ENCODE peak calls at places on chromosomes 16 and 17, in four cellular contexts. R is adrenal gland, F is AG09319, Y is omental fat pad. T is an unnamed sample.

GRCh38 chr17:1153795-1154546 is 25.8 kb downstream of the ABR start:
- DNase-seq in R (peak), F (peak), Y (no peak), T (no peak)

GRCh38 chr17:1736348-1737281 is 6.1 kb upstream of the SERPINF2 start:
- DNase-seq in R (peak), F (no peak), Y (peak), T (peak)

GRCh38 chr17:64270885-64271284 is 7.8 kb upstream of the TEX2 start:
- DNase-seq in R (no peak), F (no peak), Y (no peak), T (no peak)

GRCh38 chr16:68274441-68274840 is 10.1 kb downstream of the SLC7A6 start:
- DNase-seq in R (no peak), F (no peak), Y (no peak), T (no peak)

GRCh38 chr16:66007717-66008116 is 358.8 kb upstream of the CDH5 start:
- DNase-seq in R (no peak), F (peak), Y (no peak), T (no peak)

GRCh38 chr16:72198021-72198420 is 26.1 kb upstream of the PMFBP1 start:
- DNase-seq in R (peak), F (peak), Y (no peak), T (no peak)

GRCh38 chr17:73304971-73305786 is 6.6 kb downstream of the CDC42EP4 start:
- DNase-seq in R (peak), F (no peak), Y (no peak), T (peak)

GRCh38 chr17:70168044-70168978 is 1.0 kb upstream of the KCNJ2 start:
- DNase-seq in R (peak), F (peak), Y (no peak), T (no peak)

GRCh38 chr16:55035037-55035436 is 104.4 kb downstream of the IRX5 start:
- DNase-seq in R (peak), F (no peak), Y (no peak), T (no peak)

GRCh38 chr17:65051922-65052321 is 4.6 kb downstream of the GNA13 start:
- DNase-seq in R (no peak), F (no peak), Y (no peak), T (no peak)

GRCh38 chr16:47475786-47476185 is 14.7 kb downstream of the PHKB start:
- DNase-seq in R (peak), F (no peak), Y (no peak), T (no peak)

GRCh38 chr16:11909653-11910551 is 5.9 kb downstream of the GSPT1 start:
- DNase-seq in R (no peak), F (peak), Y (no peak), T (no peak)

GRCh38 chr17:33012522-33013033 is 20.9 kb downstream of the SPACA3 start:
- DNase-seq in R (no peak), F (peak), Y (no peak), T (no peak)

GRCh38 chr16:55508941-55509920 is at the start of gene LPCAT2:
- DNase-seq in R (peak), F (peak), Y (peak), T (peak)

GRCh38 chr17:5468075-5468473 is 708 bp downstream of the DHX33 start:
- DNase-seq in R (no peak), F (no peak), Y (no peak), T (no peak)

GRCh38 chr16:70703041-70703834 is 17.4 kb upstream of the MTSS2 start:
- DNase-seq in R (peak), F (peak), Y (no peak), T (peak)

GRCh38 chr16:65754799-65755691 is 611.4 kb upstream of the CDH5 start:
- DNase-seq in R (peak), F (peak), Y (no peak), T (no peak)

GRCh38 chr17:29148257-29148789 is 31.9 kb downstream of the MYO18A start:
- DNase-seq in R (no peak), F (no peak), Y (no peak), T (no peak)

GRCh38 chr17:62750502-62751349 is 57.4 kb downstream of the MARCHF10 start:
- DNase-seq in R (no peak), F (no peak), Y (no peak), T (no peak)

GRCh38 chr17:39261286-39261685 is 35.5 kb upstream of the STAC2 start:
- DNase-seq in R (no peak), F (no peak), Y (no peak), T (peak)

GRCh38 chr17:39164675-39165143 is 1.3 kb downstream of the ARL5C start:
- DNase-seq in R (peak), F (peak), Y (peak), T (peak)

GRCh38 chr16:82603784-82604411 is 22.9 kb upstream of the CDH13 start:
- DNase-seq in R (peak), F (no peak), Y (no peak), T (no peak)

GRCh38 chr16:80936410-80936809 is 70.3 kb downstream of the CMC2 start:
- DNase-seq in R (no peak), F (no peak), Y (no peak), T (peak)

GRCh38 chr16:11783319-11784047 is 13.6 kb downstream of the ZC3H7A start:
- DNase-seq in R (no peak), F (no peak), Y (no peak), T (no peak)

GRCh38 chr16:47018223-47018891 is 44.9 kb upstream of the DNAJA2 start:
- DNase-seq in R (peak), F (no peak), Y (no peak), T (no peak)

GRCh38 chr16:17149904-17150483 is 320.8 kb downstream of the XYLT1 start:
- DNase-seq in R (no peak), F (no peak), Y (no peak), T (no peak)

GRCh38 chr17:75876938-75877751 is 1.2 kb downstream of the TRIM47 start:
- DNase-seq in R (peak), F (peak), Y (peak), T (peak)

GRCh38 chr16:57786632-57787518 is 15.4 kb downstream of the KIFC3 start:
- DNase-seq in R (peak), F (no peak), Y (no peak), T (no peak)

DNA sequence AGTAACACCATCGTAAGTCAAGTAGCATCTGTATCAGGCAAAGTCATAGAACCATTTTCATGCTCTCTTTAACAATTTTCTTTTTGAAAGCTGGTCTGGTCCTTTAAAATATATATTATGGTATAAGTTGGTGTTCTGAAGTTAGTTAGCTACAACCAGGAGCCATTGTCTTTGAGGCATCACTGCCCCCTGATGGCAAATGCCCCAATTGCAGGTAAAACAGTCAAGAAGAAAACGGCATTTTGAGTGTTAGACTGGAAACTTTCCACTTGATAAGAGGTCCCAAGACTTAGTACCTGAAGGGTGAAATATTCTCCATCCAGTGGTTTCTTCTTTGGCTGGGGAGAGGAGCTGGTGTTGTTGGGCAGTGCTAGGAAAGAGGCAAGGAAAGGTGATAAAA is 14.1 kb downstream of the TP53 start:
- DNase-seq in R (no peak), F (no peak), Y (no peak), T (no peak)
- TF ChIP-seq CTCF in R (peak), F (peak), Y (no peak), T (peak)

GRCh38 chr17:81385320-81386111 is 9.7 kb upstream of the BAHCC1 start:
- DNase-seq in R (no peak), F (no peak), Y (no peak), T (no peak)

GRCh38 chr17:81387235-81388060 is 7.8 kb upstream of the BAHCC1 start:
- DNase-seq in R (peak), F (no peak), Y (no peak), T (no peak)

GRCh38 chr17:81386141-81386645 is 9.1 kb upstream of the BAHCC1 start:
- DNase-seq in R (no peak), F (no peak), Y (no peak), T (no peak)

GRCh38 chr17:81388091-81388611 is 7.1 kb upstream of the BAHCC1 start:
- DNase-seq in R (no peak), F (no peak), Y (no peak), T (no peak)

DNA sequence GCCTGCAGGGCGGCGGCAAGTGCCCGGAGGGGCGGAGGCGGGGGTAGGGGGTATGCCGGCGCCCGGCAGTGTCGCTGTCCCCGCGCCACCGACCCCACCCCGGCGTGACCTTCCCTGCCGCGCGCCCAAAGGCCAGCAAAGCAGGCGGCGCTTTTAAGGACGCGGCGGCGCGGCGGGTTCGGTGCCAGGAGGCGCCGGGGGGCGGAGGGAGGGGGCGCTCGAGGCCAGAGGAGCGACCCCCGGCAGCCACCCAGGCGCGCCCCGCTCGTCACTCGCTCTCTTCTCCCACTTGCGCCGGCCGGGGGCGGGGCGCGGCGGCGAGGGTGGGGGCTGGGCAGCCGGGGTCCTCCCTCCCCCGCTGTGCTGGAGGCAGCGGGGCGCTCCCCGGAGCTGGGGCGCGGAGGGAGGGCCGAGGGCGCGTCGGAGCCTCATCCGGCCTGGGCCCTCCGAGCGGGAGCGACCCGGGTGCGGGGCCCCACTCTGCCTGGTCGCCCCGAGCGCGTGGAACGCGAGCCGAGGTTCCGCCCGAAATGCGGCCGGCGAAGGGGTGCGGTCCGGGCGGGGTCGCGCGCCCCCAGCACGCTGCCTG is 8.5 kb upstream of the BAHCC1 start:
- DNase-seq in R (no peak), F (no peak), Y (no peak), T (no peak)
- TF ChIP-seq CTCF in R (no peak), F (no peak), Y (no peak), T (no peak)

GRCh38 chr17:7825206-7825980 is 8.6 kb upstream of the KDM6B start:
- DNase-seq in R (peak), F (no peak), Y (no peak), T (no peak)
- TF ChIP-seq CTCF in R (no peak), F (no peak), Y (no peak), T (no peak)

GRCh38 chr17:50659220-50659619 is 24.5 kb downstream of the ABCC3 start:
- DNase-seq in R (no peak), F (no peak), Y (no peak), T (no peak)
- TF ChIP-seq CTCF in R (no peak), F (no peak), Y (no peak), T (no peak)

GRCh38 chr17:66949501-66949900 is 15.0 kb upstream of the CACNG4 start:
- DNase-seq in R (no peak), F (no peak), Y (no peak), T (no peak)
- TF ChIP-seq CTCF in R (no peak), F (no peak), Y (no peak), T (no peak)

GRCh38 chr17:69012895-69013805 is 47.6 kb downstream of the ABCA9 start:
- DNase-seq in R (no peak), F (no peak), Y (no peak), T (no peak)
- TF ChIP-seq CTCF in R (no peak), F (no peak), Y (no peak), T (no peak)

GRCh38 chr17:50173335-50173941 is 7.6 kb downstream of the SGCA start:
- DNase-seq in R (no peak), F (no peak), Y (no peak), T (no peak)
- TF ChIP-seq CTCF in R (no peak), F (no peak), Y (no peak), T (no peak)

GRCh38 chr16:69329369-69330285 is 761 bp downstream of the PDF start:
- DNase-seq in R (peak), F (no peak), Y (no peak), T (no peak)
- TF ChIP-seq CTCF in R (no peak), F (no peak), Y (no peak), T (no peak)

T was measured in osteocyte.